ENCODE peak calls at places on chromosomes 5 and 9, in ten cellular contexts. V, W, U, X, L, T, B, Q, N and H are unnamed samples.

GRCh38 chr5:111676496-111676895 is 80.5 kb downstream of the NREP start:
- DNase-seq in X (no peak), W (no peak), Q (no peak), V (peak; percentile 32), B (no peak), N (no peak), T (no peak), L (no peak), U (no peak), H (no peak)

GRCh38 chr9:125904155-125904841 is 157.1 kb downstream of the PBX3 start:
- DNase-seq in T (no peak), L (no peak), Q (no peak), U (no peak), W (no peak), B (no peak), X (no peak), V (no peak), N (no peak), H (no peak)

GRCh38 chr5:140322751-140323731 is 20.1 kb upstream of the PFDN1 start:
- DNase-seq in L (no peak), V (peak; percentile 69), T (peak; percentile 96), W (no peak), N (no peak), Q (peak; percentile 46), U (no peak), X (no peak), B (no peak), H (no peak)

GRCh38 chr9:35658894-35659220 is 765 bp downstream of the CCDC107 start:
- DNase-seq in V (no peak), N (no peak), T (peak; percentile 67), U (no peak), W (no peak), Q (peak; percentile 46), L (no peak), B (no peak), X (no peak), H (no peak)

GRCh38 chr5:76670508-76670907 is 45.4 kb upstream of the F2R start:
- DNase-seq in T (no peak), N (no peak), V (no peak), Q (no peak), W (no peak), U (no peak), B (no peak), L (no peak), X (no peak), H (no peak)

GRCh38 chr5:136036991-136037705 is 8.4 kb downstream of the TGFBI start:
- DNase-seq in T (no peak), V (peak; percentile 72), L (peak; percentile 70), U (peak; percentile 66), W (no peak), Q (peak; percentile 67), X (peak; percentile 15), N (peak; percentile 90), B (peak; percentile 34), H (peak; percentile 52)

GRCh38 chr9:126327016-126327749 is 554 bp downstream of the MVB12B start:
- DNase-seq in B (peak; percentile 44), V (no peak), N (peak; percentile 5), Q (no peak), T (no peak), X (no peak), L (peak; percentile 27), W (no peak), U (peak; percentile 8), H (peak; percentile 10)

GRCh38 chr9:1071730-1072129 is 21.6 kb downstream of the DMRT2 start:
- DNase-seq in T (no peak), U (no peak), N (no peak), Q (no peak), X (no peak), V (no peak), B (no peak), L (no peak), W (no peak), H (no peak)

GRCh38 chr5:157219491-157220271 is 39.0 kb downstream of the ITK start:
- DNase-seq in X (no peak), N (no peak), L (peak; percentile 73), T (no peak), B (peak; percentile 51), V (no peak), U (peak; percentile 51), Q (peak; percentile 86), W (no peak), H (no peak)

GRCh38 chr9:17832812-17833211 is 253.9 kb downstream of the SH3GL2 start:
- DNase-seq in Q (no peak), U (no peak), T (no peak), V (no peak), L (no peak), N (no peak), X (no peak), W (no peak), B (no peak), H (no peak)

GRCh38 chr9:75238311-75238976 is 150.1 kb downstream of the OSTF1 start:
- DNase-seq in Q (peak; percentile 63), W (peak; percentile 11), B (peak; percentile 20), N (peak; percentile 27), V (peak; percentile 20), X (peak; percentile 14), T (peak; percentile 54), U (peak; percentile 47), L (peak; percentile 33), H (peak; percentile 35)

GRCh38 chr5:140402258-140403074 is 833 bp downstream of the ANKHD1 start:
- DNase-seq in B (peak; percentile 73), X (peak; percentile 39), V (no peak), Q (peak; percentile 61), N (peak; percentile 73), W (peak; percentile 54), L (peak; percentile 61), T (peak; percentile 53), U (peak; percentile 70), H (no peak)

GRCh38 chr5:77239126-77239741 is 28.8 kb downstream of the PDE8B start:
- DNase-seq in B (no peak), U (peak; percentile 21), T (peak; percentile 16), W (no peak), X (peak; percentile 4), L (no peak), N (peak; percentile 31), Q (peak; percentile 40), V (no peak), H (no peak)

GRCh38 chr9:135502168-135502872 is 1.8 kb downstream of the MRPS2 start:
- DNase-seq in T (no peak), U (no peak), B (no peak), W (no peak), V (no peak), N (no peak), X (no peak), L (no peak), Q (no peak), H (no peak)

GRCh38 chr9:89478821-89479668 is 18.9 kb downstream of the SEMA4D start:
- DNase-seq in B (peak; percentile 72), U (peak; percentile 75), T (no peak), V (no peak), L (no peak), N (no peak), W (no peak), X (no peak), Q (no peak), H (no peak)

GRCh38 chr9:116286287-116286686 is 132.7 kb downstream of the PAPPA start:
- DNase-seq in L (no peak), N (no peak), U (no peak), B (no peak), Q (no peak), V (no peak), W (peak; percentile 67), T (no peak), X (no peak), H (no peak)

GRCh38 chr5:74241751-74242140 is 398.8 kb downstream of the ENC1 start:
- DNase-seq in U (no peak), V (no peak), X (no peak), T (peak; percentile 42), B (no peak), Q (peak; percentile 51), N (no peak), L (no peak), W (no peak), H (no peak)

GRCh38 chr9:107782381-107782780 is 292.8 kb upstream of the KLF4 start:
- DNase-seq in X (no peak), T (peak; percentile 64), L (no peak), B (no peak), N (no peak), V (peak; percentile 18), U (no peak), W (no peak), Q (no peak), H (no peak)

GRCh38 chr5:33487256-33487655 is 46.5 kb downstream of the TARS1 start:
- DNase-seq in B (no peak), T (no peak), Q (no peak), L (no peak), U (no peak), V (no peak), N (no peak), W (no peak), X (no peak), H (no peak)

GRCh38 chr9:136703231-136703870 is 9.0 kb upstream of the DIPK1B start:
- DNase-seq in Q (no peak), B (no peak), T (no peak), W (no peak), U (no peak), L (no peak), N (no peak), V (no peak), X (no peak), H (no peak)

GRCh38 chr5:10532421-10532820 is 31.4 kb upstream of the ANKRD33B start:
- DNase-seq in B (no peak), V (no peak), T (no peak), W (no peak), N (no peak), X (no peak), Q (no peak), U (no peak), L (no peak), H (no peak)

GRCh38 chr9:21331676-21332402 is 3.4 kb downstream of the KLHL9 start:
- DNase-seq in X (no peak), N (no peak), B (no peak), U (no peak), T (no peak), L (no peak), W (no peak), V (no peak), Q (no peak), H (no peak)

GRCh38 chr5:142947427-142947709 is 177.2 kb downstream of the ARHGAP26 start:
- DNase-seq in W (no peak), L (no peak), T (no peak), U (no peak), Q (no peak), X (no peak), N (no peak), V (no peak), B (no peak), H (no peak)

GRCh38 chr9:4196886-4197285 is 103.0 kb downstream of the GLIS3 start:
- DNase-seq in Q (peak; percentile 35), B (no peak), W (peak; percentile 6), X (no peak), L (no peak), V (no peak), T (peak; percentile 8), N (peak; percentile 0), U (no peak), H (no peak)

GRCh38 chr9:19149230-19149629 is 21.9 kb upstream of the PLIN2 start:
- DNase-seq in X (no peak), T (peak; percentile 55), V (no peak), U (no peak), N (no peak), B (no peak), W (no peak), Q (no peak), L (no peak), H (no peak)

GRCh38 chr5:120306331-120306730 is 157.8 kb upstream of the PRR16 start:
- DNase-seq in B (no peak), V (no peak), N (no peak), L (no peak), U (no peak), Q (no peak), T (no peak), W (no peak), X (no peak), H (no peak)

GRCh38 chr5:143352691-143353090 is 50.8 kb downstream of the NR3C1 start:
- DNase-seq in X (no peak), N (no peak), L (peak; percentile 23), B (peak; percentile 21), Q (peak; percentile 52), T (no peak), U (peak; percentile 30), W (no peak), V (no peak), H (peak; percentile 44)

GRCh38 chr5:131774652-131775367 is 22.0 kb downstream of the FNIP1 start:
- DNase-seq in B (no peak), Q (no peak), L (no peak), N (no peak), X (no peak), W (no peak), U (no peak), V (no peak), T (peak; percentile 20), H (no peak)